ENCODE peak calls at places on chromosomes 6 and 20, in eight cellular contexts. One of them, this sample, is unnamed.

GRCh38 chr6:113437571-113437970 is 419.6 kb upstream of the MARCKS start:
- DNase-seq in GF-D8: no peak
- DNase-seq in T1000: no peak
- DNase-seq in GM03348: no peak
- DNase-seq in Calu3: no peak
- DNase-seq in HEK293T: no peak
- DNase-seq in RPMI7951: no peak
- DNase-seq in AML-193: no peak
- DNase-seq in this sample: no peak

GRCh38 chr6:149140137-149140909 is 177.2 kb upstream of the TAB2 start:
- DNase-seq in AML-193: no peak
- DNase-seq in GF-D8: no peak
- DNase-seq in GM03348: no peak
- DNase-seq in T1000: no peak
- DNase-seq in RPMI7951: no peak
- DNase-seq in Calu3: no peak
- DNase-seq in HEK293T: no peak
- DNase-seq in this sample: no peak

GRCh38 chr6:45562171-45562570 is 184.4 kb upstream of the SUPT3H start:
- DNase-seq in RPMI7951: no peak
- DNase-seq in HEK293T: no peak
- DNase-seq in GF-D8: no peak
- DNase-seq in AML-193: no peak
- DNase-seq in T1000: no peak
- DNase-seq in GM03348: no peak
- DNase-seq in Calu3: no peak
- DNase-seq in this sample: no peak

GRCh38 chr6:79656134-79656533 is 25.0 kb downstream of the SH3BGRL2 start:
- DNase-seq in AML-193: no peak
- DNase-seq in RPMI7951: no peak
- DNase-seq in GM03348: no peak
- DNase-seq in HEK293T: no peak
- DNase-seq in GF-D8: no peak
- DNase-seq in Calu3: no peak
- DNase-seq in T1000: no peak
- DNase-seq in this sample: no peak

GRCh38 chr6:38508894-38509293 is 130.8 kb downstream of the BTBD9 start:
- DNase-seq in AML-193: peak
- DNase-seq in RPMI7951: no peak
- DNase-seq in Calu3: peak
- DNase-seq in HEK293T: no peak
- DNase-seq in GF-D8: peak
- DNase-seq in T1000: no peak
- DNase-seq in GM03348: no peak
- DNase-seq in this sample: no peak

GRCh38 chr6:112179631-112180030 is 74.7 kb downstream of the LAMA4 start:
- DNase-seq in GM03348: no peak
- DNase-seq in T1000: no peak
- DNase-seq in Calu3: no peak
- DNase-seq in AML-193: no peak
- DNase-seq in GF-D8: no peak
- DNase-seq in RPMI7951: peak
- DNase-seq in HEK293T: no peak
- DNase-seq in this sample: no peak

GRCh38 chr20:58075565-58075964 is 152.9 kb downstream of the ANKRD60 start:
- DNase-seq in Calu3: no peak
- DNase-seq in T1000: no peak
- DNase-seq in AML-193: no peak
- DNase-seq in GF-D8: no peak
- DNase-seq in HEK293T: no peak
- DNase-seq in RPMI7951: no peak
- DNase-seq in GM03348: no peak
- DNase-seq in this sample: no peak

GRCh38 chr20:51752343-51752951 is 15.7 kb downstream of the ATP9A start:
- DNase-seq in GF-D8: no peak
- DNase-seq in T1000: no peak
- DNase-seq in AML-193: no peak
- DNase-seq in HEK293T: no peak
- DNase-seq in GM03348: peak
- DNase-seq in Calu3: peak
- DNase-seq in RPMI7951: peak
- DNase-seq in this sample: no peak

GRCh38 chr6:47059216-47059885 is 17.2 kb upstream of the ADGRF1 start:
- DNase-seq in Calu3: no peak
- DNase-seq in T1000: no peak
- DNase-seq in GM03348: no peak
- DNase-seq in GF-D8: no peak
- DNase-seq in RPMI7951: no peak
- DNase-seq in HEK293T: no peak
- DNase-seq in AML-193: peak
- DNase-seq in this sample: no peak

GRCh38 chr6:4370066-4370465 is 234.7 kb upstream of the ECI2 start:
- DNase-seq in RPMI7951: peak
- DNase-seq in HEK293T: no peak
- DNase-seq in T1000: peak
- DNase-seq in Calu3: no peak
- DNase-seq in GF-D8: no peak
- DNase-seq in AML-193: no peak
- DNase-seq in GM03348: peak
- DNase-seq in this sample: no peak

GRCh38 chr6:142845143-142845571 is 99.8 kb downstream of the HIVEP2 start:
- DNase-seq in Calu3: no peak
- DNase-seq in AML-193: no peak
- DNase-seq in HEK293T: no peak
- DNase-seq in GF-D8: no peak
- DNase-seq in GM03348: no peak
- DNase-seq in RPMI7951: no peak
- DNase-seq in T1000: no peak
- DNase-seq in this sample: no peak

GRCh38 chr6:134624781-134625180 is 306.9 kb upstream of the SGK1 start:
- DNase-seq in RPMI7951: no peak
- DNase-seq in GM03348: no peak
- DNase-seq in HEK293T: no peak
- DNase-seq in AML-193: no peak
- DNase-seq in T1000: no peak
- DNase-seq in GF-D8: no peak
- DNase-seq in Calu3: no peak
- DNase-seq in this sample: no peak

GRCh38 chr20:36572701-36573102 is 695 bp upstream of the TGIF2 start:
- DNase-seq in GF-D8: no peak
- DNase-seq in GM03348: peak
- DNase-seq in AML-193: no peak
- DNase-seq in HEK293T: peak
- DNase-seq in Calu3: peak
- DNase-seq in RPMI7951: peak
- DNase-seq in T1000: no peak
- DNase-seq in this sample: no peak